ENCODE peak calls at places on chromosomes 4 and X, in six cellular contexts. H is right lobe of liver; U is sigmoid colon; I is OCI-LY7; C is CD8-positive, alpha-beta T cell; W is cardiac muscle cell. Y is an unnamed sample. For H3K4me1 and H3K9me3, the result is how much of the 10 kb centered on the place peaks cover.

GRCh38 chr4:173074501-173074946 is 94.1 kb upstream of the GALNT7 start:
- DNase-seq in H (no peak), U (no peak), I (no peak), C (no peak), W (peak), Y (no peak)

GRCh38 chr4:123250843-123251242 is 145.8 kb upstream of the SPRY1 start:
- DNase-seq in H (no peak), U (peak), I (no peak), C (no peak), W (peak), Y (no peak)

GRCh38 chrX:111460612-111461011 is 48.6 kb upstream of the DCX start:
- DNase-seq in H (no peak), U (no peak), I (no peak), C (no peak), W (no peak), Y (no peak)

GRCh38 chrX:108396188-108396885 is 41.9 kb downstream of the COL4A6 start:
- DNase-seq in H (no peak), U (no peak), I (no peak), C (no peak), W (no peak), Y (no peak)

GRCh38 chr4:41185614-41186609 is 28.4 kb downstream of the APBB2 start:
- DNase-seq in H (no peak), U (no peak), I (no peak), C (no peak), W (no peak), Y (no peak)

GRCh38 chr4:48578132-48578964 is 88.3 kb downstream of the ZAR1 start:
- DNase-seq in H (no peak), U (peak), I (peak), C (peak), W (peak), Y (no peak)

GRCh38 chr4:148043990-148044645 is 312.2 kb downstream of the ARHGAP10 start:
- DNase-seq in H (peak), U (peak), I (no peak), C (no peak), W (no peak), Y (no peak)

GRCh38 chrX:48919947-48920712 is 1.3 kb upstream of the PIM2 start:
- DNase-seq in H (no peak), U (no peak), I (peak), C (no peak), W (no peak), Y (no peak)

GRCh38 chrX:119604778-119605177 is 1.4 kb downstream of the NKRF start:
- DNase-seq in H (no peak), U (no peak), I (no peak), C (no peak), W (no peak), Y (no peak)

GRCh38 chrX:36462142-36462541 is 542.6 kb downstream of the CFAP47 start:
- DNase-seq in H (no peak), U (no peak), I (no peak), C (no peak), W (no peak), Y (no peak)

GRCh38 chrX:3815896-3816664 is 102.6 kb upstream of the PRKX start:
- DNase-seq in H (peak), U (peak), I (peak), C (peak), W (peak), Y (peak)

GRCh38 chrX:38220024-38220935 is at the start of gene SRPX:
- DNase-seq in H (peak), U (peak), I (no peak), C (no peak), W (peak), Y (peak)

GRCh38 chr4:177175473-177175872 is 134.2 kb upstream of the NEIL3 start:
- DNase-seq in H (no peak), U (no peak), I (no peak), C (no peak), W (no peak), Y (no peak)
- H3K4me1 ChIP-seq in H (under half), U (under half), I (under half), C (under half), W (under half), Y (under half)

GRCh38 chr4:373062-373839 is 35.6 kb downstream of the ZNF141 start:
- DNase-seq in H (no peak), U (no peak), I (no peak), C (no peak), W (no peak), Y (no peak)

GRCh38 chr4:374298-375160 is 36.9 kb downstream of the ZNF141 start:
- DNase-seq in H (no peak), U (no peak), I (no peak), C (no peak), W (no peak), Y (no peak)
- H3K9me3 ChIP-seq in H (half or more), U (half or more), I (half or more), C (half or more), W (under half), Y (half or more)

DNA sequence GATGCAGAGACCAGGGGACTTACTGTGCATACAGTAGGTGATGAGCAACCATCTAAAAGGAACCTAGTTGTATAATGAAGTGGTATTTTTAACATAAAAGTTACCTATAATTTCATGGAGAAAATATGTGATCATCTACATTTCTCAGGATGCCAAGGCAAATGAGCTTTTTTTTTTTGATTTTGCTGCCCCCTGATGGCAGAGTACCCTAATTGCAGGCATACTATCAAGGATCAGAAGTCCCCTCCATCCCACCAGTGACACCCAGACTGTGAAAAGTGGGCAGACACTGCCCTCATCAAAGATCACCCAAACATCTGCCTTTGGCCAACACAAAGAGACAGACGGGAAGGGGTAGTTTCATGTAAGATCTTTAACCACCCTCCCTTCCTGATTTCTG is 9.6 kb upstream of the ABLIM2 start:
- DNase-seq in H (no peak), U (no peak), I (no peak), C (no peak), W (no peak), Y (no peak)
- TF ChIP-seq CTCF in H (peak), U (no peak), I (peak), C (no peak), W (peak), Y (peak)

GRCh38 chr4:47471591-47471990 is 8.1 kb upstream of the COMMD8 start:
- DNase-seq in H (no peak), U (no peak), I (no peak), C (no peak), W (no peak), Y (no peak)
- H3K4me1 ChIP-seq in H (under half), U (under half), I (under half), C (under half), W (under half), Y (under half)

GRCh38 chr4:173666-174314 is 49.5 kb downstream of the ZNF718 start:
- DNase-seq in H (no peak), U (no peak), I (no peak), C (no peak), W (no peak), Y (no peak)
- H3K9me3 ChIP-seq in H (half or more), U (under half), I (under half), C (under half), W (under half), Y (half or more)

DNA sequence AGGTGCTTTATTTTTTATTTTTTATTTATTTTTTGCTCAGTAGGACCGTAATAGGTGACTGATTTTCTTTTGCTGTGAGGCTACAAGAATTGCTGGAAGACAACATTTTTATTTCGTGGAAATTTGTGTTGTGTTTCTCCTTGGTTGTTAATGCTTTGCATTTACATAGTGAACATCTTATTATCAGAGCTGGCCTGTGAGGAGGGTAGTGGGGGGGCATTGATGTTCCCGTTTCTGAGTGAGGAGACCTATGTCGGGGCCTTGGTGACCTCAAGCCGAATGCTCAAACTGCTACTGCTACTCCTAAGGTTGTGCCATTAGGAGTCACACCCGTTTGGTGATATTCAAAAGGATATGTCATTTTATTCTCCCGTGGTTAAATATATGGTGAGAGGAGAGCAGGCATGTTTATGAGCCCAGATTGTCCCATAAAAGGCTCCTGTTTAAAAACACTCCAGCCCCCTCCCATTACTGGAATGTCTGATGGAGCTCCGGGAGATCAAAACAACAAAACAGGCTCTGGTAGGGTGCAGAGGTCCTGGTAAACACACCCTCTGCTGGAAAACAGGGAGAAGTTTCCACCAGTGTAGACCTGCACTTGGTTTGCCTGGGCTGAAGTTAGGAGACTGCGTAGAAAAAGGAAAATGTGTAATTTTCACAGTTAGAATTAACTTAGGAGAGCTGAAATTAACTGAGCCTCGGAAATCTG is 5.6 kb downstream of the PDGFRA start:
- DNase-seq in H (no peak), U (no peak), I (no peak), C (no peak), W (no peak), Y (no peak)
- TF ChIP-seq CTCF in H (no peak), U (no peak), I (peak), C (no peak), W (no peak), Y (no peak)

DNA sequence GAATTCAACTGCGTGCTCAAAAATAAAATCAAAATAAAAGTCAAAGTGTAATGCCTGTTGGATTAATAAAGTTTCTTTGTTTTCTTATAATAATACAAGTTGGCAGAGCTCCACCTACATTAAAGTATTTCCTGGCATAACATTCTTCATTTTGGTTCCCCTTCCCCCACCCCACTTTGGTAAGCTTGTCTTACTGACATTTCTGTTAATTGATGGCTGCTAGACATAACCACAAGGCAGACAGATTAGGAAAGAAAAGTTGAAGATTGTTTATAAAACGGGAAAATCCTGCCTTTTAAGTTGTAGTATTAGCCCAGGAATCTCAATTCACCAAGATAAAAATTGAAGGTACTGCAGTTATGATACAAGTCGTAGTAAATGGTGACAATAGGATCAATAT is 246.5 kb upstream of the RPS6KA3 start:
- DNase-seq in H (no peak), U (no peak), I (no peak), C (no peak), W (no peak), Y (no peak)
- H3K4me1 ChIP-seq in H (under half), U (under half), I (under half), C (under half), W (under half), Y (under half)

DNA sequence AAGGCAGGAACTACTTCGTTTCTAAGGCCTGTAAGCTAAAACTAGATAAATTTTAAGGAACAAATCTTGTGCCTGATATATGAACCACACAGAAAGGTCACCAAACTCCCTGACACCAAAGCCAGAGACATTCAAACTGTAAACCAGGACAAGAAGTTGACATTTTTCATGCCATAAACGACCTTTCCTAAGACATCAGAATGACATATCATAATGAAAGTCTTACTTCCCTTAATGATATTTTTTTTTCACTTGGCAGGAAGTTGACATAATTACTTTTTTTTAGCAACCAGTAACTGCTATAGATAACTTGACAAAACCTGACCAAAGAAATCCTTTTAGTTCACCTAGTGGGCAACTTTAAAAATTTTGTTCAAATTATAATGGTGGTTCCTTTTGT is 231.5 kb upstream of the AGTR2 start:
- DNase-seq in H (no peak), U (no peak), I (peak), C (no peak), W (no peak), Y (no peak)
- H3K9me3 ChIP-seq in H (under half), U (under half), I (under half), C (under half), W (under half), Y (under half)

DNA sequence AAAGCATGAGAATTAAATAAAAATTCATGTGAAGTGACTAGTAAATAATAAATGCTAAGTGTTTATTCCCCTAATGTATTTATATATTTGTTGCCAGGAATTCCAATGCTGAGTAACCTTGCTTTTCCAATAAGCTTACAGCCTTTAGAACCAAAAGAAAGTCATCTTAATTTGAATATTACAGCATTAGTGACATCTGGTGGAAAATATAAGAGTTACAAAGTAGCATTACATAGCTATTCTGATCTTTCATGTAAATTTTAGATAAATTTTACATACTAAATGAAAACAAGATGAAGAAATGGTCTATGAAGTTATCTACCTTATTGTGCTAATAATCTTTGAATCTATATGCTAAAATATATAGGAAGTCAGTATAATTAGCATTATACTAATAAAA is 10.4 kb downstream of the MAD2L1 start:
- DNase-seq in H (no peak), U (no peak), I (no peak), C (no peak), W (peak), Y (no peak)
- TF ChIP-seq CTCF in H (peak), U (no peak), I (peak), C (no peak), W (no peak), Y (no peak)

GRCh38 chr4:7900351-7900750 is 39.3 kb downstream of the AFAP1 start:
- DNase-seq in H (no peak), U (no peak), I (no peak), C (no peak), W (peak), Y (no peak)
- H3K4me1 ChIP-seq in H (under half), U (half or more), I (under half), C (under half), W (half or more), Y (under half)

Y was measured in lower lobe of right lung.